ENCODE peak calls at places on chromosomes 1 and 21, in nine cellular contexts. E is stimulated activated CD4-positive, alpha-beta T cell treated with anti-CD3 and anti-CD28 coated beads, Interleukin-15, amount 100 ng/mL, for 1 hour; B is Ammon's horn; L is adipocyte; Y is GM20000; C is NB4; A is HAP-1; Q is skeletal muscle cell; D is posterior cingulate gyrus. R is an unnamed sample.

GRCh38 chr1:45009296-45009865 is 1.7 kb downstream of the HECTD3 start:
- DNase-seq in E (no peak), B (no peak), L (no peak), Y (no peak), C (no peak), A (no peak), Q (no peak), D (no peak), R (no peak)

GRCh38 chr1:221150996-221151395 is 271.8 kb downstream of the HLX start:
- DNase-seq in E (no peak), B (no peak), L (no peak), Y (no peak), C (no peak), A (no peak), Q (no peak), D (no peak), R (no peak)

GRCh38 chr21:43305811-43306311 is 121.1 kb downstream of the SIK1 start:
- DNase-seq in E (no peak), B (no peak), L (no peak), Y (no peak), C (no peak), A (no peak), Q (no peak), D (peak; percentile 20), R (no peak)

GRCh38 chr1:21724570-21724969 is 55.4 kb upstream of the RAP1GAP start:
- DNase-seq in E (no peak), B (no peak), L (no peak), Y (no peak), C (no peak), A (no peak), Q (no peak), D (no peak), R (no peak)

GRCh38 chr21:17044696-17045095 is 468.1 kb upstream of the CXADR start:
- DNase-seq in E (no peak), B (no peak), L (no peak), Y (no peak), C (no peak), A (no peak), Q (no peak), D (no peak), R (no peak)

GRCh38 chr1:1892079-1892762 is 1.3 kb upstream of the GNB1 start:
- DNase-seq in E (no peak), B (no peak), L (no peak), Y (no peak), C (no peak), A (no peak), Q (no peak), D (no peak), R (no peak)

GRCh38 chr1:217275617-217276398 is 355.1 kb downstream of the GPATCH2 start:
- DNase-seq in E (no peak), B (no peak), L (peak; percentile 73), Y (no peak), C (no peak), A (no peak), Q (peak; percentile 76), D (no peak), R (no peak)

GRCh38 chr1:205580923-205581180 is 51.0 kb downstream of the ELK4 start:
- DNase-seq in E (no peak), B (no peak), L (no peak), Y (no peak), C (no peak), A (no peak), Q (no peak), D (no peak), R (no peak)

GRCh38 chr21:38596264-38597042 is 98.2 kb upstream of the ERG start:
- DNase-seq in E (no peak), B (no peak), L (no peak), Y (no peak), C (no peak), A (no peak), Q (no peak), D (no peak), R (no peak)

GRCh38 chr1:89598450-89599331 is 34.2 kb upstream of the LRRC8C start:
- DNase-seq in E (no peak), B (peak; percentile 63), L (peak; percentile 72), Y (peak; percentile 46), C (peak; percentile 52), A (peak; percentile 70), Q (no peak), D (no peak), R (peak; percentile 18)

GRCh38 chr1:77762072-77762476 is 2.4 kb upstream of the USP33 start:
- DNase-seq in E (no peak), B (no peak), L (peak; percentile 57), Y (no peak), C (peak; percentile 41), A (no peak), Q (peak; percentile 43), D (no peak), R (no peak)

GRCh38 chr1:233569636-233570035 is 44.3 kb upstream of the KCNK1 start:
- DNase-seq in E (no peak), B (no peak), L (peak; percentile 8), Y (no peak), C (no peak), A (no peak), Q (no peak), D (no peak), R (no peak)

R was measured in neural progenitor cell.